ENCODE peak calls at places on chromosomes 12 and 14, in eight cellular contexts. R is spleen, J is WERI-Rb-1, Z is RWPE1, O is body of pancreas, L is stomach, C is neural progenitor cell, H is mammary epithelial cell. S is an unnamed sample.

GRCh38 chr12:29616664-29617409 is 119.4 kb upstream of the OVCH1 start:
- DNase-seq in R (no peak), J (no peak), Z (peak; percentile 68), O (no peak), L (no peak), C (no peak), H (peak; percentile 92), S (no peak)

GRCh38 chr14:71321556-71322315 is 414.5 kb downstream of the PCNX1 start:
- DNase-seq in R (no peak), J (peak; percentile 11), Z (peak; percentile 76), O (peak; percentile 21), L (no peak), C (peak; percentile 69), H (peak; percentile 89), S (peak; percentile 13)

GRCh38 chr12:93569656-93570551 is 2.6 kb upstream of the SOCS2 start:
- DNase-seq in R (peak; percentile 92), J (peak; percentile 88), Z (peak; percentile 91), O (peak; percentile 83), L (peak; percentile 85), C (peak; percentile 93), H (peak; percentile 72), S (peak; percentile 89)

GRCh38 chr12:70557583-70558263 is 79.5 kb downstream of the PTPRB start:
- DNase-seq in R (no peak), J (no peak), Z (no peak), O (no peak), L (no peak), C (no peak), H (no peak), S (no peak)

GRCh38 chr14:99757331-99758070 is 35.7 kb upstream of the EML1 start:
- DNase-seq in R (no peak), J (no peak), Z (peak; percentile 80), O (no peak), L (no peak), C (no peak), H (peak; percentile 95), S (no peak)

GRCh38 chr12:117169548-117169947 is 20.7 kb downstream of the FBXO21 start:
- DNase-seq in R (no peak), J (no peak), Z (no peak), O (no peak), L (no peak), C (no peak), H (no peak), S (no peak)

GRCh38 chr12:123106640-123107359 is 44.1 kb downstream of the PITPNM2 start:
- DNase-seq in R (peak; percentile 93), J (no peak), Z (no peak), O (no peak), L (no peak), C (no peak), H (no peak), S (no peak)

GRCh38 chr14:57244103-57244502 is 24.6 kb downstream of the EXOC5 start:
- DNase-seq in R (no peak), J (no peak), Z (no peak), O (no peak), L (no peak), C (no peak), H (no peak), S (no peak)

GRCh38 chr12:14284189-14284722 is 81.2 kb upstream of the ATF7IP start:
- DNase-seq in R (no peak), J (no peak), Z (no peak), O (no peak), L (no peak), C (peak; percentile 24), H (no peak), S (no peak)

GRCh38 chr12:104785886-104786285 is 172.2 kb downstream of the SLC41A2 start:
- DNase-seq in R (no peak), J (no peak), Z (no peak), O (no peak), L (no peak), C (no peak), H (no peak), S (no peak)

GRCh38 chr12:29552324-29552927 is 54.9 kb upstream of the OVCH1 start:
- DNase-seq in R (peak; percentile 87), J (peak; percentile 72), Z (peak; percentile 18), O (peak; percentile 58), L (peak; percentile 74), C (peak; percentile 70), H (peak; percentile 30), S (peak; percentile 29)

GRCh38 chr12:3381059-3382047 is 109.7 kb upstream of the PRMT8 start:
- DNase-seq in R (no peak), J (no peak), Z (no peak), O (peak; percentile 29), L (no peak), C (no peak), H (no peak), S (peak; percentile 21)

DNA sequence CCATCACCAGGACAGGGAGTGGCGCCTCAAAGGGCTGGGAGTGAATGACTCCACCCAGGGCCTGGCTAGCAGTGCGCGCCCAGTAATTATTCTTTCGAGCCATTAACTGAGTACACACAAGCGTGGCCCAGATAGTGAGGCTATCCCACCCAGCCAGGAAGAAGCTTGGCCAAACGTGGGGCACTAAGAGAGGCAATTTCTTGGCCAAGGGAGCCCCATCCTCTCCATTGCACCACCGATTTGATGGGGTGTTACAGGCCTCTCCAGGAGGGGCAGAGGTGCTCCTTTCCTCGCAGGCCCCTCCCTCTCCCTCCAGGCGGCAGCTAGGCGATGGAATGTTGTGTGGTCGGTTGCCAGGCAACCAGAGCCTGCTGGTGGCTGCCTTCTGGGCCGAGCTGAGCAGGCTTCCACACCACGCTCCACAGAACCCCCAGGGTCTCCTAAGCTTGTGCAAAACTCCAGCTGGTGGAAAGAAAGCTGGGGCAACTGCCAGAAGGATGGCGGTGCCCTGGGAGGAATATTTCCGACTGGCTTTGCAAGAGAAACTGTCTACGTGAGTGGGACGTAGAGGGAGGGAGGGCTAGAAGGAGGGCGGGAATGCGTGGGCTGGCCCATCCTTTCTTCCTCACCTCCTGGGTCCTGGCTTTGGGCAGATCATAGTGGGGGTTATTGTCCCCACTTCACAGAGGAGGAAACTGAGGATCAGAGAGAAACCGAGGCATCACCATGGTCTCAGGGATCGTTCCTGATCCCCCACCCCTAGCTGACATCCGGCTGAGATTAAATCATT is at the start of gene CFAP73:
- DNase-seq in R (no peak), J (peak; percentile 82), Z (peak; percentile 84), O (peak; percentile 81), L (peak; percentile 72), C (peak; percentile 96), H (peak; percentile 78), S (peak; percentile 94)
- TF ChIP-seq CTCF in R (no peak), J (no peak), Z (no peak), O (no peak), L (no peak), C (peak; percentile 25), H (no peak), S (no peak)

GRCh38 chr14:105857816-105858675 is 331.7 kb downstream of the TMEM121 start:
- DNase-seq in R (peak; percentile 87), J (peak; percentile 4), Z (no peak), O (no peak), L (no peak), C (no peak), H (no peak), S (no peak)
- H3K27ac ChIP-seq in R (peak overlapping the region; percentile 77), J (no peak overlapping the region), Z (no peak overlapping the region), O (no peak overlapping the region), L (no peak overlapping the region), C (no peak overlapping the region), H (no peak overlapping the region), S (no peak overlapping the region)

GRCh38 chr14:104223101-104223809 is 84.9 kb downstream of the KIF26A start:
- DNase-seq in R (peak; percentile 67), J (peak; percentile 99), Z (no peak), O (peak; percentile 43), L (no peak), C (no peak), H (no peak), S (peak; percentile 26)

GRCh38 chr14:104222396-104223036 is 84.1 kb downstream of the KIF26A start:
- DNase-seq in R (peak; percentile 47), J (no peak), Z (no peak), O (no peak), L (no peak), C (no peak), H (no peak), S (no peak)

GRCh38 chr14:104223810-104224515 is 85.6 kb downstream of the KIF26A start:
- DNase-seq in R (peak; percentile 14), J (peak; percentile 88), Z (no peak), O (no peak), L (no peak), C (no peak), H (no peak), S (no peak)

GRCh38 chr14:104226421-104227385 is 88.3 kb downstream of the KIF26A start:
- DNase-seq in R (peak; percentile 61), J (peak; percentile 9), Z (no peak), O (no peak), L (no peak), C (no peak), H (no peak), S (no peak)

DNA sequence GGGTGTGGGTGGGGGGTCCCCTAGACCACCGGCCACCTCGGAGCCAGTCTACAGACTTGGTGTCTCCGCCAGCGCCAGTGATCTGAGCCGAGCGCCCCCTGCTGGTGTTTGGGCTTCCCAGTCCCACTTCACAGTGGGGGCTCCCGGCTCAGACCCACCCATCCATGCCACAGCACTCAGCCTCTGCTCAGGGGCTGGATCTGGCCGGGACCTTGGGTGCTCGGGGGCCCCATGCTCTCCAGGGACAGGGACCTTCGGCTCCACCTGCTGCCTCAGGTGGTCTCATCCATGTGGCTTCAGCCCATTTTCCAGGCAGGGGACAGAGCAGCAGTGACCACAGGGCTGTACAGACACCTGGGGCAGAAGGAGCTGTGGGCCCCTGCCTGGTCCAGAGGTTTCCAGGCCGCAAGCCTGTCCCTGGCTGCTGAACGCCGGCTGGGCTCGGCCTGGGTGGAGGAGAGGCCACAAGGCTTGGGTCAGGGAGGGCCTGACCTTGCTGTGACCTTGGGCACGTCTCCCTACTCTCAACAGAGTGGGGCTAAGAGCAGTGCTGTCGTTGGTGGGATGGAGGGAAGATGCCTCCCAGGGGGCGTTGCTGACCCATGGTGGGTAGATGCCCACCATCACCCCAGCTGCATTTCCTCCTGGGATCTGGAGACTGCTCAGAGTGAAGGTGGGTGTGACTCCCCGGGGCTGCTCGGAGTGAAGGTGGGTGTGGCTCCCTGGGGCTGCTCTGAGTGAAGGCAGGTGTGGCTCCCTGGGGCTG is 86.3 kb downstream of the KIF26A start:
- DNase-seq in R (peak; percentile 78), J (peak; percentile 88), Z (no peak), O (no peak), L (no peak), C (peak; percentile 73), H (no peak), S (no peak)
- TF ChIP-seq CTCF in R (peak; percentile 61), J (peak; percentile 83), Z (no peak), O (peak; percentile 15), L (peak; percentile 24), C (peak; percentile 66), H (no peak), S (no peak)

DNA sequence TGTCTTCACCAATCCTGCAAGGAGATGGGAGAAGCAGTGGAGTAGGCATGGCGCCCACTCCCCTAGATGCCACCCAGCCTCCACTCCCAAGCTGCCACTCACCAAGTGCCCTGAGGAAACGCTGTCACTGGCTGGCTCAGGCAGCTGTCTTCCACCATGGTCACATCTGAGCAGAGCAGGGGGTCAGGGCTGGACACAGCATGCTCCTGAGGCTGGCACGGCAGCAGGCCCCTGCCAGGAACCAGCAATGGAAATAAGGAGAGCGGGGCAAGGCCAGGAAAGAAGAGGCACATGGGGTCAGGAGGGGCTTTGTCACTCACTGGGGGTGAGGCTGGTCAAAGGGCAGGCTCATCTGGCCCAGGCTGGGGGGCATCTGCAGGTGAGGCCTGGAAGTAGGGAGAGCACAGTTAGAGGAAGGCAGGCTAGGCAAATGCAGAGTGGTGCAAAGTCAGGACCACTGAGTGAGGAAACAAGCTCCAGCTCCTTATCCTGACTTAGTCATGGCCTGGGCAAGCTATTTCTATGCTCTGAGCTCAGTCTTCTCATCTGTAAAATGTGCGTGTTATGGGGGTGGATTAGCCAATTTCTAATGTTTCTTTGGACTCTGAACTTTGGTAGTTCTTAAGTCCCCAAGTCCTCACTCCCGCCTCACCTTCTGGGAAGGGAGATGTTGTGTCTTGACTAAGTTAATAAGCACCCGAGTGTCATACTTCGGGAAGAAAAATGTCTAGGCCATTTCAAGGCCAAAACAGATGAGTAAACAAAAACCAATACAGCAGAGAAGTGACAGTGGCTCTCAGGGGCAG is 8.0 kb downstream of the NAB2 start:
- DNase-seq in R (no peak), J (no peak), Z (no peak), O (no peak), L (no peak), C (no peak), H (no peak), S (no peak)
- H3K27ac ChIP-seq in R (no peak overlapping the region), J (peak overlapping the region; percentile 56), Z (peak overlapping the region; percentile 100), O (no peak overlapping the region), L (no peak overlapping the region), C (no peak overlapping the region), H (peak overlapping the region; percentile 36), S (no peak overlapping the region)

S was measured in thyroid gland.